ENCODE peak calls at places on chromosomes 5 and 9, in six cellular contexts. K is Peyer's patch; S is naive thymus-derived CD4-positive, alpha-beta T cell; A is CD4-positive, alpha-beta memory T cell; L is SK-N-SH; B is mesendoderm. C is an unnamed sample.

GRCh38 chr9:19057033-19057432 is 7.8 kb downstream of the RRAGA start:
- DNase-seq in K (no peak), S (no peak), A (no peak), L (no peak), B (no peak), C (no peak)

GRCh38 chr9:6902423-6902822 is 144.7 kb downstream of the KDM4C start:
- DNase-seq in K (no peak), S (no peak), A (no peak), L (no peak), B (no peak), C (no peak)

GRCh38 chr5:172943283-172943841 is 15.9 kb upstream of the RPL26L1 start:
- DNase-seq in K (no peak), S (no peak), A (peak; percentile 24), L (no peak), B (peak; percentile 97), C (peak; percentile 51)

GRCh38 chr5:98499892-98500291 is 273.6 kb upstream of the RGMB start:
- DNase-seq in K (no peak), S (no peak), A (no peak), L (no peak), B (no peak), C (no peak)

GRCh38 chr9:134993416-134993815 is 75.7 kb upstream of the FCN1 start:
- DNase-seq in K (no peak), S (no peak), A (no peak), L (no peak), B (no peak), C (peak; percentile 45)

GRCh38 chr5:107670927-107671741 is at the start of gene EFNA5:
- DNase-seq in K (no peak), S (peak; percentile 16), A (no peak), L (peak; percentile 71), B (peak; percentile 81), C (peak; percentile 76)

GRCh38 chr9:19174127-19174921 is 47.0 kb upstream of the PLIN2 start:
- DNase-seq in K (peak; percentile 73), S (peak; percentile 51), A (peak; percentile 56), L (peak; percentile 71), B (peak; percentile 61), C (peak; percentile 63)

GRCh38 chr9:90726215-90726614 is 75.4 kb upstream of the SYK start:
- DNase-seq in K (no peak), S (no peak), A (no peak), L (peak; percentile 22), B (peak; percentile 66), C (no peak)

GRCh38 chr9:20623021-20623747 is 885 bp upstream of the MLLT3 start:
- DNase-seq in K (peak; percentile 81), S (peak; percentile 61), A (peak; percentile 83), L (no peak), B (peak; percentile 14), C (peak; percentile 65)

GRCh38 chr5:160792281-160792680 is 59.7 kb downstream of the ATP10B start:
- DNase-seq in K (no peak), S (no peak), A (no peak), L (no peak), B (no peak), C (no peak)

GRCh38 chr5:144369001-144369400 is 198.3 kb downstream of the KCTD16 start:
- DNase-seq in K (no peak), S (no peak), A (no peak), L (no peak), B (no peak), C (no peak)

GRCh38 chr9:18569941-18570630 is 96.1 kb downstream of the ADAMTSL1 start:
- DNase-seq in K (no peak), S (no peak), A (no peak), L (no peak), B (no peak), C (no peak)

GRCh38 chr5:86155763-86156162 is 462.0 kb upstream of the COX7C start:
- DNase-seq in K (no peak), S (no peak), A (no peak), L (no peak), B (no peak), C (no peak)

GRCh38 chr5:72584466-72584865 is 77.3 kb upstream of the ZNF366 start:
- DNase-seq in K (no peak), S (no peak), A (no peak), L (no peak), B (no peak), C (no peak)

GRCh38 chr9:38432922-38433510 is 8.8 kb upstream of the IGFBPL1 start:
- DNase-seq in K (no peak), S (peak; percentile 12), A (no peak), L (peak; percentile 47), B (peak; percentile 66), C (no peak)

GRCh38 chr5:157108961-157109360 is at the start of gene HAVCR2:
- DNase-seq in K (peak; percentile 84), S (peak; percentile 57), A (peak; percentile 54), L (no peak), B (no peak), C (peak; percentile 72)

GRCh38 chr5:34480810-34481528 is 175.2 kb upstream of the RAI14 start:
- DNase-seq in K (no peak), S (no peak), A (no peak), L (no peak), B (no peak), C (no peak)

GRCh38 chr5:659496-660263 is 33.5 kb downstream of the TPPP start:
- DNase-seq in K (no peak), S (no peak), A (no peak), L (no peak), B (no peak), C (no peak)

GRCh38 chr5:14416709-14417108 is 164.9 kb upstream of the OTULINL start:
- DNase-seq in K (no peak), S (no peak), A (no peak), L (no peak), B (peak; percentile 62), C (no peak)

GRCh38 chr9:134196911-134197310 is 32.5 kb upstream of the RNU6ATAC start:
- DNase-seq in K (no peak), S (no peak), A (no peak), L (no peak), B (no peak), C (peak; percentile 17)

GRCh38 chr9:122248448-122248865 is 16.2 kb downstream of the RBM18 start:
- DNase-seq in K (no peak), S (no peak), A (no peak), L (no peak), B (no peak), C (no peak)

GRCh38 chr5:173441053-173441628 is 112.9 kb upstream of the STC2 start:
- DNase-seq in K (no peak), S (no peak), A (no peak), L (no peak), B (no peak), C (no peak)

GRCh38 chr5:34913072-34913471 is 2.2 kb downstream of the RAD1 start:
- DNase-seq in K (no peak), S (no peak), A (no peak), L (no peak), B (no peak), C (no peak)

GRCh38 chr5:88680253-88681132 is 202.5 kb downstream of the MEF2C start:
- DNase-seq in K (peak; percentile 80), S (peak; percentile 86), A (peak; percentile 62), L (peak; percentile 94), B (peak; percentile 68), C (peak; percentile 86)

GRCh38 chr5:29054282-29054681 is 2015.9 kb upstream of the CDH9 start:
- DNase-seq in K (no peak), S (no peak), A (no peak), L (no peak), B (peak; percentile 48), C (no peak)

GRCh38 chr9:129170229-129170628 is 7.8 kb downstream of the IER5L start:
- DNase-seq in K (no peak), S (no peak), A (no peak), L (no peak), B (no peak), C (no peak)

GRCh38 chr9:30075451-30076199 is 2308.8 kb upstream of the ACO1 start:
- DNase-seq in K (no peak), S (no peak), A (peak; percentile 66), L (no peak), B (peak; percentile 60), C (no peak)

GRCh38 chr9:74500584-74500924 is 3.4 kb downstream of the RORB start:
- DNase-seq in K (no peak), S (no peak), A (peak; percentile 21), L (peak; percentile 24), B (peak; percentile 44), C (no peak)

GRCh38 chr9:5895782-5896181 is 5.1 kb downstream of the MLANA start:
- DNase-seq in K (no peak), S (no peak), A (no peak), L (no peak), B (no peak), C (no peak)

GRCh38 chr5:66814146-66814991 is 218.2 kb downstream of the MAST4 start:
- DNase-seq in K (peak; percentile 60), S (peak; percentile 46), A (no peak), L (peak; percentile 66), B (peak; percentile 65), C (no peak)

GRCh38 chr5:33311893-33312292 is 128.9 kb upstream of the TARS1 start:
- DNase-seq in K (no peak), S (no peak), A (no peak), L (no peak), B (no peak), C (no peak)

DNA sequence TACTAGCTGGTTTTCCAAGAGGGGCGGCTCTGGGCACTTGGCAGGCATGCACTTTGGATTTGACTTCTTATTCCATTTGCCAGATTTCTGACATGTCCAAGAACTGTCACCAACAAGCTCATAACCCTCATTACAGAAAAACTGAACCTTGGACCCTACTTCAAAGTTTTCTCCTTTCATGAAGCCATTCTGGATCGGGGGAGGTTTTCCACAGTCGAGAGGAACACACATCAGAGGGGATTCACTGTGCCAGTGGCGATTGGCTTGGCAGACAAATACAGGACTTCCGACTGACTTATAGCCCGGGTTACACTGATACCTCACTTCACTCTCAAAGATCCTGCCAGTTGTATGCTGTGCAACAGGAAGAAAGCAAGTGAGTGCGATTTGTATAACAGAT is 70.9 kb upstream of the TXNDC8 start:
- DNase-seq in K (no peak), S (no peak), A (no peak), L (no peak), B (no peak), C (no peak)
- H3K36me3 ChIP-seq in K (no peaks in the 10 kb centered on the region), S (no peaks in the 10 kb centered on the region), A (no peaks in the 10 kb centered on the region), L (no peaks in the 10 kb centered on the region), B (no peaks in the 10 kb centered on the region), C (peaks cover 7% of the 10 kb centered on the region)

GRCh38 chr9:21852751-21853150 is 50.3 kb downstream of the MTAP start:
- DNase-seq in K (no peak), S (no peak), A (no peak), L (no peak), B (no peak), C (no peak)
- H3K36me3 ChIP-seq in K (no peaks in the 10 kb centered on the region), S (no peaks in the 10 kb centered on the region), A (no peaks in the 10 kb centered on the region), L (peaks cover 43% of the 10 kb centered on the region), B (peaks cover 8% of the 10 kb centered on the region), C (peaks cover 22% of the 10 kb centered on the region)

DNA sequence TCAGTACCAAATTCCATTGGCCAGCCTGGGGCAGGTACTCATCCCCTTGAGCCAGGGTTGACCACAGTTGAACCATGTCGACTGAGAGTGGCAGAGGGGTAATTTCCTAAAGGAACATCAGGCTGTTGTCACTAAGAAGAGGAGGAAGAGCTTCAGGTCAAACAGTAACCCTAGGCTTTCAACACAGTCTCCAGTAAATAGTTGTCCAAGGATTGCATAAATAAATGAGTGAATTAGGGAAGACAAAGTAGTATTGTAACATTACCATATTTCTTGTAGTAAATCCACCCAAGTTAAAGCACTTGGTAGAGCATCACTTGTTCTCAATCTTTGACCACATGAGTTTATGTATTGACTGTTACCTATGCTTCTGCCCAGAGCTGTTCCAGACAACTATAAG is 7.4 kb downstream of the PSAT1 start:
- DNase-seq in K (no peak), S (no peak), A (no peak), L (no peak), B (no peak), C (no peak)
- H3K36me3 ChIP-seq in K (no peaks in the 10 kb centered on the region), S (no peaks in the 10 kb centered on the region), A (peaks cover 10% of the 10 kb centered on the region), L (peaks cover 61% of the 10 kb centered on the region), B (peaks cover 26% of the 10 kb centered on the region), C (no peaks in the 10 kb centered on the region)

GRCh38 chr9:81608289-81608657 is 81.1 kb downstream of the TLE1 start:
- DNase-seq in K (no peak), S (no peak), A (no peak), L (no peak), B (no peak), C (no peak)
- H3K36me3 ChIP-seq in K (no peaks in the 10 kb centered on the region), S (no peaks in the 10 kb centered on the region), A (no peaks in the 10 kb centered on the region), L (peaks cover 19% of the 10 kb centered on the region), B (peaks cover 10% of the 10 kb centered on the region), C (peaks cover 18% of the 10 kb centered on the region)